ENCODE peak calls at places on chromosomes 12 and 14, in five cellular contexts. K is psoas muscle, N is sigmoid colon, G is transverse colon, M is suprapubic skin. Z is an unnamed sample.
A peak's percentile ranks its signal among the peaks of the same experiment; 100 is the strongest.

GRCh38 chr14:96095581-96096476 is 56.7 kb downstream of the C14orf132 start:
- DNase-seq in K (no peak), N (no peak), G (no peak), M (peak; percentile 83), Z (no peak)

GRCh38 chr14:95480109-95480886 is 36.2 kb downstream of the SYNE3 start:
- DNase-seq in K (peak; percentile 91), N (peak; percentile 90), G (peak; percentile 38), M (peak; percentile 90), Z (no peak)

GRCh38 chr14:104559769-104560585 is 19.6 kb upstream of the C14orf180 start:
- DNase-seq in K (peak; percentile 34), N (no peak), G (no peak), M (no peak), Z (no peak)

GRCh38 chr12:47391566-47391965 is 311.8 kb upstream of the AMIGO2 start:
- DNase-seq in K (no peak), N (no peak), G (peak; percentile 17), M (no peak), Z (no peak)

GRCh38 chr14:68643673-68644072 is 149.2 kb downstream of the ZFP36L1 start:
- DNase-seq in K (no peak), N (no peak), G (no peak), M (peak; percentile 20), Z (no peak)

GRCh38 chr14:61111145-61112130 is 130.4 kb downstream of the SLC38A6 start:
- DNase-seq in K (no peak), N (no peak), G (no peak), M (no peak), Z (no peak)

GRCh38 chr12:77349703-77350102 is 284.3 kb upstream of the E2F7 start:
- DNase-seq in K (no peak), N (no peak), G (no peak), M (no peak), Z (no peak)

GRCh38 chr12:106135075-106135474 is 3.7 kb downstream of the NUAK1 start:
- DNase-seq in K (no peak), N (no peak), G (no peak), M (no peak), Z (no peak)

GRCh38 chr12:52672321-52672933 is 7.8 kb downstream of the KRT1 start:
- DNase-seq in K (no peak), N (no peak), G (no peak), M (peak; percentile 45), Z (no peak)

GRCh38 chr12:94206886-94207285 is 58.5 kb downstream of the PLXNC1 start:
- DNase-seq in K (no peak), N (no peak), G (no peak), M (no peak), Z (no peak)

GRCh38 chr14:36658091-36659009 is 3.3 kb upstream of the PAX9 start:
- DNase-seq in K (no peak), N (no peak), G (no peak), M (no peak), Z (no peak)

GRCh38 chr14:95993768-95994592 is 45.2 kb upstream of the C14orf132 start:
- DNase-seq in K (no peak), N (no peak), G (no peak), M (no peak), Z (no peak)

GRCh38 chr14:95774265-95775160 is 60.6 kb upstream of the TCL1A start:
- DNase-seq in K (no peak), N (no peak), G (peak; percentile 31), M (no peak), Z (no peak)

GRCh38 chr12:65836419-65837197 is 12.3 kb downstream of the HMGA2 start:
- DNase-seq in K (no peak), N (no peak), G (no peak), M (no peak), Z (no peak)

GRCh38 chr14:103908580-103908979 is 19.7 kb upstream of the TDRD9 start:
- DNase-seq in K (no peak), N (no peak), G (no peak), M (no peak), Z (no peak)

GRCh38 chr12:24705741-24706358 is 243.1 kb downstream of the BCAT1 start:
- DNase-seq in K (no peak), N (no peak), G (peak; percentile 27), M (no peak), Z (no peak)

GRCh38 chr14:57634335-57634734 is 140.7 kb upstream of the CCDC198 start:
- DNase-seq in K (no peak), N (no peak), G (no peak), M (no peak), Z (no peak)

GRCh38 chr12:128140551-128140950 is 126.4 kb upstream of the TMEM132C start:
- DNase-seq in K (no peak), N (no peak), G (no peak), M (no peak), Z (no peak)

GRCh38 chr12:20596036-20596435 is 99.1 kb upstream of the SLCO1C1 start:
- DNase-seq in K (no peak), N (no peak), G (no peak), M (no peak), Z (no peak)

GRCh38 chr12:116427200-116427932 is 131.8 kb upstream of the MAP1LC3B2 start:
- DNase-seq in K (no peak), N (no peak), G (no peak), M (no peak), Z (no peak)

GRCh38 chr12:6076340-6076739 is 48.1 kb downstream of the VWF start:
- DNase-seq in K (no peak), N (no peak), G (no peak), M (no peak), Z (no peak)

GRCh38 chr12:110579889-110580253 is 3.2 kb downstream of the PPTC7 start:
- DNase-seq in K (no peak), N (no peak), G (no peak), M (no peak), Z (no peak)
- H3K4me1 ChIP-seq in K (peaks cover 78% of the 10 kb centered on the region), N (peaks cover 75% of the 10 kb centered on the region), G (peaks cover 65% of the 10 kb centered on the region), M (peaks cover 74% of the 10 kb centered on the region), Z (peaks cover 76% of the 10 kb centered on the region)

GRCh38 chr12:132103542-132104308 is 40.4 kb downstream of the DDX51 start:
- DNase-seq in K (no peak), N (peak; percentile 40), G (no peak), M (peak; percentile 58), Z (no peak)
- H3K36me3 ChIP-seq in K (no peaks in the 10 kb centered on the region), N (peaks cover 19% of the 10 kb centered on the region), G (no peaks in the 10 kb centered on the region), M (peaks cover 27% of the 10 kb centered on the region), Z (peaks cover 36% of the 10 kb centered on the region)

DNA sequence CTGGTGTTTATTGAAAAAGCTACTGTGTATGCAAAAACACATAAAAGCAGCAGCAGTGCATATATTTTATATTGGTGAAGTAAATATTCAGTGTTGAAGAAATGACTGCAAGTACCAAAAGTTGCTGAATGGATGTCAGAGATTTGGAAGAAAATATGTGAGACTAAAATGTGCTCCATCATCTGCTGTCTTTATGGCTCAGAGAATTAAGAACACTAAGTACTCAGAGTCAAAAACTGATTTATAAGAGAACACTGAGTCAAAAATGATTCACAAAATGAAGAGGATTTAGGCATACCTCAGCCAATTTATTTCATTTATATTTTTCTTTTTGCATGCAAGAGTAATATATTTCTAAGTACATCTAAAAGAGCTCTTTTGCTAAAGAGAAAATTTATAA is 86.3 kb upstream of the PDZRN4 start:
- DNase-seq in K (no peak), N (no peak), G (no peak), M (no peak), Z (no peak)
- TF ChIP-seq CTCF in K (no peak), N (no peak), G (no peak), M (no peak), Z (no peak)

DNA sequence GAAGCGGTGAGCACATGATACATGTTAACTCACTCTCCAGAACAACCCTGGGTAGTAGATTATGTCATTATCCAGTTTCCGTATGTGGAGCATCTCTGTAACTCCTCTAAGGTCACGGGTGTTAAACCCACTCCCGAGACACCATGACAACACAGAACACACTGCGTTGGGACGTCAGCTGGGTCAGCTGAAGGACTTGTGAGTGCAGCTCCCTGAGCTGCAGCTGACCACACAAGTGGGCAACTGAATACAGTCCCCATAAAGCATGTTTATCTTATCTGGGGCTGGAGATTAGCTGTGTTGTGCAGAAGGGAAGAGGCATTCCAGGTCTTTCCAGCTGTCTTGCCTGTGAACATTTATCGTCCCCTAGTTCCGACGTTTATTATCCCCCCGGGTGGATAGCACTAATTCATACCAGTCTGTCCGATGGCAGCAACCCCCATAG is 211.5 kb downstream of the CHST11 start:
- DNase-seq in K (no peak), N (no peak), G (peak; percentile 39), M (no peak), Z (peak; percentile 70)
- H3K4me1 ChIP-seq in K (peaks cover 15% of the 10 kb centered on the region), N (peaks cover 77% of the 10 kb centered on the region), G (peaks cover 51% of the 10 kb centered on the region), M (peaks cover 62% of the 10 kb centered on the region), Z (peaks cover 68% of the 10 kb centered on the region)

DNA sequence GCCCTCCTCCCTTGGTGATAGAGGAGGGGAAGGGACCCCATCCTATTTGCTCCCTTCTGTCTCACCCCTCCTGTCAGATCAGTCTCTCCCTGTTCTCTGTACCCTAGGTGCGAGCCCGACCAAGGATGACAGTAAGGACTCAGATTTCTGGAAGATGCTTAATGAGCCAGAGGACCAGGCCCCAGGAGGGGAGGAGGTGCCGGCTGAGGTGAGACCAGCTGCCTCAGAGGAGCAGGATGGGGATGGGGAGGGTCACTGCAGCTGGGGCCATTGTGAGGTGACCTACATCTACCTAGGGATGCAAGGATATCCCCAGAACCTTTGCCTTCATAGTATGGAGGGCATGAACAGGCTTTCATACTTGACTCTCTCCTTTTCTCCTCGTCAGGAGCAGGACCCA is 22.2 kb downstream of the AGAP2 start:
- DNase-seq in K (no peak), N (no peak), G (no peak), M (no peak), Z (no peak)
- H3K36me3 ChIP-seq in K (peaks cover 3% of the 10 kb centered on the region), N (peaks cover 61% of the 10 kb centered on the region), G (no peaks in the 10 kb centered on the region), M (peaks cover 83% of the 10 kb centered on the region), Z (peaks cover 92% of the 10 kb centered on the region)

GRCh38 chr12:44873898-44874297 is 2.2 kb downstream of the NELL2 start:
- DNase-seq in K (no peak), N (no peak), G (no peak), M (no peak), Z (no peak)
- TF ChIP-seq CTCF in K (no peak), N (no peak), G (no peak), M (no peak), Z (no peak)

DNA sequence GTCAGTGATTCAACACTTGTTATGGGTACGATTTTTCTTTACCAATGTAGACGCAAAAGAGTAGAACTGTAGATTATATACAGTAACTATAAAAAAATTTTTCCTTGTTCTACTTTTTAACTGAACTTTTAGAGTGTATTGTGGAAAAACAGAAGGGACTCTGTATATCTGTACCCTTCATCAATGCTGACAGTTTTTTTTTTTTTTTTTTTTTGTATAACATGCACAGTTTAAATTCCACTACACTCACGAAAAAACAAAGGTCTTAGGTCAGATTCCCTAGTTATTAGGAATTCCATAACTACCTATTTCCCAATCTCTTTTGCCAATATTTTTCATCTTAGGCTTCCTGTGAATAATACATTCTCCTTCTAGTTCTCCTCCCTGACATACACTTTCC is 6.4 kb downstream of the DDHD1 start:
- DNase-seq in K (no peak), N (no peak), G (no peak), M (no peak), Z (no peak)
- H3K4me1 ChIP-seq in K (peaks cover 11% of the 10 kb centered on the region), N (peaks cover 15% of the 10 kb centered on the region), G (peaks cover 9% of the 10 kb centered on the region), M (peaks cover 15% of the 10 kb centered on the region), Z (peaks cover 29% of the 10 kb centered on the region)

DNA sequence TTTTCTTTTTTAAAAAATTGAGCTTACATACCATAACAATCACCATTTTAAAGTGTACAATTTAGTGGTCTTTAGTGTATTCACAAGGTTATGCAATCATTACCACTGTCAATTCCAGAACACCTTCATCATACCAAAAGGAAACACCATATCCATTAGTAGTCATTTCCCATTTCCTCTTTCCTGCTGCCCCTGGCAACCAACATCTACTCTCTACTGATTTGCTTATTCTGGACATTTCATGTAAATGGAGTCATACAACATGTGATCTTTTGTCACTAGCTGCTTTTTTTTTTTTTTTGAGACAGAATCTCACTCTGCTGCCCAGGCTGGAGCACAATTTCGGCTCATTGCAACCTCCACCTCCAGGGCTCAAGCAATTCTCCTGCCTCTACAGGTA is 66.8 kb upstream of the CFL2 start:
- DNase-seq in K (no peak), N (no peak), G (no peak), M (no peak), Z (no peak)
- H3K36me3 ChIP-seq in K (no peaks in the 10 kb centered on the region), N (peaks cover 11% of the 10 kb centered on the region), G (no peaks in the 10 kb centered on the region), M (peaks cover 65% of the 10 kb centered on the region), Z (peaks cover 97% of the 10 kb centered on the region)